ENCODE peak calls at places on chromosomes 2 and 18, in five cellular contexts. C, M, S, G and F are unnamed samples.
A peak's percentile ranks its signal among the peaks of the same experiment; 100 is the strongest.

GRCh38 chr2:54262015-54262765 is 6.2 kb upstream of the TSPYL6 start:
- DNase-seq in C (peak; percentile 31), M (no peak), S (no peak), G (no peak), F (no peak)

GRCh38 chr2:27217173-27218121 is at the start of gene CAD:
- DNase-seq in C (peak; percentile 97), M (no peak), S (peak; percentile 92), G (peak; percentile 87), F (peak; percentile 93)

GRCh38 chr18:3710712-3711269 is 260.8 kb downstream of the TGIF1 start:
- DNase-seq in C (peak; percentile 52), M (no peak), S (no peak), G (no peak), F (no peak)

GRCh38 chr2:189129971-189130370 is 49.6 kb downstream of the COL5A2 start:
- DNase-seq in C (no peak), M (peak; percentile 93), S (no peak), G (no peak), F (no peak)

GRCh38 chr18:62571648-62572047 is 48.8 kb downstream of the ZCCHC2 start:
- DNase-seq in C (no peak), M (no peak), S (no peak), G (no peak), F (no peak)

GRCh38 chr2:144607899-144608477 is 88.1 kb upstream of the ZEB2 start:
- DNase-seq in C (no peak), M (no peak), S (no peak), G (no peak), F (peak; percentile 68)

GRCh38 chr2:71513096-71513495 is 59.7 kb downstream of the DYSF start:
- DNase-seq in C (no peak), M (no peak), S (no peak), G (no peak), F (no peak)

GRCh38 chr2:97901862-97902261 is 93.9 kb downstream of the TMEM131 start:
- DNase-seq in C (no peak), M (no peak), S (no peak), G (no peak), F (no peak)

GRCh38 chr2:161250864-161251436 is 57.3 kb upstream of the PSMD14 start:
- DNase-seq in C (peak; percentile 74), M (no peak), S (no peak), G (no peak), F (no peak)

GRCh38 chr2:88836351-88836750 is 144.9 kb downstream of the RPIA start:
- DNase-seq in C (no peak), M (no peak), S (no peak), G (no peak), F (no peak)

GRCh38 chr2:113216891-113217454 is 43.2 kb downstream of the PSD4 start:
- DNase-seq in C (no peak), M (no peak), S (no peak), G (no peak), F (no peak)

GRCh38 chr18:54089749-54090459 is 134.6 kb downstream of the MBD2 start:
- DNase-seq in C (no peak), M (no peak), S (no peak), G (no peak), F (no peak)

GRCh38 chr2:100237770-100238169 is 84.5 kb downstream of the LONRF2 start:
- DNase-seq in C (no peak), M (no peak), S (no peak), G (no peak), F (no peak)

GRCh38 chr2:66581461-66582363 is 146.8 kb downstream of the MEIS1 start:
- DNase-seq in C (peak; percentile 28), M (no peak), S (no peak), G (no peak), F (peak; percentile 89)

GRCh38 chr2:224111576-224111975 is 72.5 kb upstream of the SERPINE2 start:
- DNase-seq in C (no peak), M (no peak), S (no peak), G (no peak), F (no peak)

GRCh38 chr2:168801961-168802824 is at the start of gene NOSTRIN:
- DNase-seq in C (peak; percentile 81), M (no peak), S (no peak), G (no peak), F (no peak)

GRCh38 chr2:10034333-10035052 is 8.9 kb upstream of the KLF11 start:
- DNase-seq in C (no peak), M (no peak), S (no peak), G (no peak), F (no peak)

GRCh38 chr2:102114290-102114721 is 28.2 kb upstream of the IL1R1 start:
- DNase-seq in C (no peak), M (no peak), S (no peak), G (no peak), F (no peak)

GRCh38 chr2:232529806-232530547 is 4.0 kb downstream of the CHRND start:
- DNase-seq in C (no peak), M (no peak), S (no peak), G (no peak), F (no peak)

GRCh38 chr2:239985356-239985755 is 39.8 kb downstream of the NDUFA10 start:
- DNase-seq in C (no peak), M (no peak), S (no peak), G (no peak), F (no peak)

GRCh38 chr2:69340101-69340775 is 46.8 kb downstream of the GFPT1 start:
- DNase-seq in C (no peak), M (no peak), S (no peak), G (no peak), F (no peak)

GRCh38 chr2:71948781-71949536 is 198.7 kb downstream of the CYP26B1 start:
- DNase-seq in C (no peak), M (peak; percentile 65), S (no peak), G (no peak), F (no peak)

GRCh38 chr18:77905449-77906055 is 655.9 kb downstream of the GALR1 start:
- DNase-seq in C (no peak), M (no peak), S (no peak), G (no peak), F (no peak)

GRCh38 chr2:217853301-217853881 is 149.4 kb downstream of the TNS1 start:
- DNase-seq in C (peak; percentile 46), M (peak; percentile 26), S (no peak), G (no peak), F (peak; percentile 91)

GRCh38 chr18:31497404-31497710 is 620 bp upstream of the DSG2 start:
- DNase-seq in C (no peak), M (no peak), S (no peak), G (no peak), F (no peak)

GRCh38 chr18:55141318-55141717 is 182.1 kb upstream of the CCDC68 start:
- DNase-seq in C (no peak), M (no peak), S (no peak), G (no peak), F (no peak)

GRCh38 chr2:1544478-1545069 is 131.3 kb downstream of the TPO start:
- DNase-seq in C (no peak), M (no peak), S (no peak), G (no peak), F (no peak)

GRCh38 chr18:62786689-62787088 is 71.3 kb downstream of the PHLPP1 start:
- DNase-seq in C (no peak), M (no peak), S (no peak), G (no peak), F (no peak)

GRCh38 chr2:170252414-170252813 is 74.5 kb downstream of the MYO3B start:
- DNase-seq in C (no peak), M (no peak), S (no peak), G (no peak), F (no peak)

GRCh38 chr2:157592983-157593382 is 35.7 kb downstream of the ACVR1C start:
- DNase-seq in C (no peak), M (peak; percentile 0), S (no peak), G (no peak), F (no peak)

GRCh38 chr2:238926761-238927611 is 79.1 kb downstream of the TWIST2 start:
- DNase-seq in C (no peak), M (no peak), S (peak; percentile 50), G (no peak), F (peak; percentile 60)

GRCh38 chr2:23760746-23761145 is 166.2 kb downstream of the ATAD2B start:
- DNase-seq in C (peak; percentile 41), M (no peak), S (no peak), G (no peak), F (no peak)

GRCh38 chr2:172437419-172438063 is 10.2 kb downstream of the ITGA6 start:
- DNase-seq in C (no peak), M (no peak), S (no peak), G (no peak), F (no peak)

GRCh38 chr2:160616149-160616548 is 122.5 kb upstream of the RBMS1 start:
- DNase-seq in C (no peak), M (no peak), S (no peak), G (no peak), F (no peak)

GRCh38 chr2:224552771-224553170 is 32.4 kb downstream of the CUL3 start:
- DNase-seq in C (no peak), M (no peak), S (no peak), G (no peak), F (no peak)